ENCODE peak calls at places on chromosomes 2 and 18, in ten cellular contexts. U is body of pancreas, Z is colonic mucosa, O is heart left ventricle, V is dorsolateral prefrontal cortex, H is lower lobe of right lung, I is fibroblast of lung, N is psoas muscle, L is esophagus squamous epithelium, D is adrenal gland. K is an unnamed sample.
A peak's percentile ranks its signal among the peaks of the same experiment; 100 is the strongest.

GRCh38 chr2:45332094-45332493 is 279.0 kb downstream of the SRBD1 start:
- DNase-seq in U (no peak), Z (no peak), N (no peak), L (no peak), V (no peak), H (no peak), I (no peak), O (no peak), D (no peak), K (no peak)

GRCh38 chr2:201472411-201472810 is 20.9 kb downstream of the STRADB start:
- DNase-seq in Z (no peak), U (no peak), D (no peak), I (no peak), L (no peak), N (no peak), V (no peak), O (no peak), H (no peak), K (no peak)

GRCh38 chr2:119252186-119253113 is 28.8 kb downstream of the STEAP3 start:
- DNase-seq in I (peak; percentile 89), Z (no peak), V (no peak), L (no peak), H (no peak), U (no peak), O (no peak), D (no peak), N (no peak), K (no peak)

GRCh38 chr2:170155022-170155722 is 22.8 kb upstream of the MYO3B start:
- DNase-seq in H (no peak), Z (no peak), D (no peak), I (peak; percentile 43), V (no peak), N (no peak), O (no peak), U (no peak), L (no peak), K (no peak)

GRCh38 chr2:40723194-40723593 is 271.3 kb upstream of the SLC8A1 start:
- DNase-seq in I (no peak), V (no peak), Z (no peak), U (no peak), H (no peak), O (no peak), N (no peak), L (no peak), D (no peak), K (no peak)

GRCh38 chr2:66334237-66335054 is 100.5 kb upstream of the MEIS1 start:
- DNase-seq in Z (no peak), U (no peak), N (no peak), I (no peak), L (no peak), D (no peak), O (no peak), H (no peak), V (no peak), K (no peak)

GRCh38 chr2:20652141-20652540 is 1.2 kb upstream of the HS1BP3 start:
- DNase-seq in Z (no peak), L (no peak), N (no peak), H (peak; percentile 30), O (no peak), U (no peak), D (no peak), V (no peak), I (no peak), K (no peak)

GRCh38 chr2:52269696-52270485 is 1238.0 kb upstream of the NRXN1 start:
- DNase-seq in L (no peak), Z (no peak), H (no peak), U (no peak), N (no peak), O (no peak), V (no peak), I (peak; percentile 48), D (no peak), K (no peak)

GRCh38 chr2:98134138-98134537 is 47.2 kb downstream of the VWA3B start:
- DNase-seq in H (peak; percentile 59), N (no peak), L (no peak), U (no peak), Z (no peak), D (no peak), O (no peak), I (no peak), V (no peak), K (peak; percentile 47)

GRCh38 chr2:239002960-239003932 is 155.4 kb downstream of the TWIST2 start:
- DNase-seq in I (peak; percentile 86), V (no peak), O (no peak), H (no peak), N (peak; percentile 32), D (no peak), L (no peak), U (no peak), Z (peak; percentile 35), K (no peak)

GRCh38 chr18:61606068-61606660 is 272.9 kb downstream of the CDH20 start:
- DNase-seq in U (no peak), L (no peak), I (peak; percentile 47), N (peak; percentile 23), V (no peak), D (peak; percentile 29), Z (no peak), H (no peak), O (peak; percentile 58), K (no peak)

GRCh38 chr2:218607436-218608115 is at the start of gene PLCD4:
- DNase-seq in D (peak; percentile 46), Z (peak; percentile 21), H (no peak), L (no peak), V (no peak), O (peak; percentile 38), U (no peak), I (peak; percentile 83), N (peak; percentile 38), K (no peak)

GRCh38 chr2:142857247-142858154 is 20.0 kb upstream of the KYNU start:
- DNase-seq in O (no peak), V (no peak), U (no peak), Z (no peak), D (no peak), L (no peak), H (no peak), N (no peak), I (peak; percentile 55), K (no peak)

GRCh38 chr2:197952540-197953202 is 148.3 kb downstream of the PLCL1 start:
- DNase-seq in V (no peak), D (no peak), U (no peak), Z (no peak), L (no peak), N (no peak), I (no peak), O (no peak), H (no peak), K (no peak)

DNA sequence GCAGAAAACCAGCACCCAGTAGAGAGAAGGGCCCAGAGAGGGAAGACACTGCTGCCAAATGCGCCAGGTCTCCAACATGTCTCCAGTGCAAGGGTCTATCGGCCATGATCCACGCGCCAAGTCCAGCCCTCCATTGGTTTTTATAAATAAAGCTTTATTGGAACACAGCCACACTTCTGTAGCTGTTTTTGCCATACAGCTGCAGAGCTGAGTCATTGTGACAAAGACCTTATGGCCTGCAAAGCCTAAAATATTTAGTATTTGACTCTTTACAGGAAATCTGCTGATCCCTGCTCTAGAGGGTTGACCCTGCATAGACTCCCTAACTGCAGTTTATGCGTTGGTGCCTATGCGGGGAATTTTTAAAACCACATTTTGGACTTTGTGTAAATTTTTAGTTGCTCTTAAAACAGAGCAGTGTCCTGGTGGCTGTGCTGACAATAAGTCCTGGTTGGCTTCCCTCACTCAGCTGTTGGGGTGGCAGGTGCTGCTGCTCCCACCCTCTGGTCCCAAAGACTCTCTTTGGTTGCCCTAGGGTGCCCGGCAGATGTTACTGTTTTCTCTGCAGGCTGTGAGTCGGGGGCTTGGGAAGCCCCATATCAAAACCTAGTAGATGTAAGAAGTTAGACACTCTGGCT is 154.9 kb downstream of the CTIF start:
- DNase-seq in U (no peak), V (no peak), H (no peak), D (no peak), O (no peak), Z (no peak), I (peak; percentile 73), L (no peak), N (no peak), K (no peak)
- H3K27ac ChIP-seq in U (no peak overlapping the region), V (no peak overlapping the region), H (no peak overlapping the region), D (no peak overlapping the region), O (no peak overlapping the region), Z (no peak overlapping the region), I (peak overlapping the region; percentile 22), L (no peak overlapping the region), N (peak overlapping the region; percentile 77), K (no peak overlapping the region)

DNA sequence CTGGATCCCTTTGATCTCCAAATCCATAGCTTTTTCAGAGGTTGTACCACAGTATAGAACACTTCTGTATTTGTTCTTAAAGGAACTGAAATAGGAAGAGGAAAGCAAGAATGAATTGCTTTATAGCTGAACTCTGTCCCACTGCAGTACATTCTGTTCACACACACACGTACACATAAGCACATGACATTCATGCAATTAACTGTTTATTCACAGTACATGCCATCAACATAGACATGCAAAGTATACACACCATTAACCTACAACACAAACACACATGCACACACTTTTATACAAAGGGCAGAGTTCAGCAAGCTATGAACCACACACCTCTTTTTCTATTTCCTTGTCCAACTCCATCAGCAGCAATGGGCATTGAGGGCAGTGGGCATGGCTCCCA is 43.3 kb downstream of the MRPL33 start:
- DNase-seq in L (no peak), D (no peak), V (no peak), O (no peak), U (no peak), Z (no peak), N (no peak), I (no peak), H (no peak), K (no peak)
- H3K4me3 ChIP-seq in L (no peak overlapping the region), D (no peak overlapping the region), V (no peak overlapping the region), O (no peak overlapping the region), U (no peak overlapping the region), Z (no peak overlapping the region), N (no peak overlapping the region), I (no peak overlapping the region), H (no peak overlapping the region), K (no peak overlapping the region)

GRCh38 chr2:64228126-64228678 is 84.0 kb upstream of the PELI1 start:
- DNase-seq in V (peak; percentile 89), Z (peak; percentile 83), D (peak; percentile 78), L (no peak), H (peak; percentile 90), O (peak; percentile 94), I (peak; percentile 61), N (peak; percentile 79), U (peak; percentile 77), K (peak; percentile 87)
- TF ChIP-seq CTCF in V (peak; percentile 11), Z (no peak), D (no peak), L (no peak), H (no peak), O (peak; percentile 13), I (no peak), N (no peak), U (no peak), K (no peak)

DNA sequence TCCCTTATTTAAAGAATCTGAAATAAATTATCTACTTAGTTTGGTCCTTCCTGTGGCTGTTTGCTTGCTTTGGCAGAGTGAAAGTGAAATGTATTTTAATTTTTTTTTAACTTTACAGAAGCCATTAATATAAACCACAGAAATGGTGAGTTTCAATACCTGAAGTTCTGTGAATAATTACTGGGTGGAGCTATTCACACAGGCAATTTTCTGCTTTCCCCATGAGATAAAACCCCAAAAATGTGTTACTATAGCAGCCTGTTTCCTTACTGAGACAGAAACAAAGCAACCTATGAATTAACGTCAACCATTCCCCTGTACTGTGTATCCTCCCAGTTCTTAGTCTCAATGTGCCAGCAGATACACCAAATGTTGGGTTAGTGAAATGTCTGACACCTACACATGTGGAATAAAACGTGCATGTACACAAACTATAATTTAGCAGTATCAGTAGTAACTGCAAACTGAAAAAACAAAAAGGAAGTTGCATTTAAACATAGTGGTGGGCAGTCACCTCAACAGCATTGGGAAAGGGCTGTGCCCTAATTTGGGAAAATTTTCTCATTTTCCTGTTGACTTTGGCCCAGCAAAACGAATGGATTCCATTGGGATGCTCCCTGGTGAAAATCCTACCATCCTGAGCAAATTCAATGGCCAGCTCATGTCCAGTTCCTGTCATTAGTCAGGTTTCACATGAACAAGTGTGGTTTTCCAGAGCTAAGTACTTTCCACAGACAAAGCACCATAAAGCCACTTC is 73.1 kb upstream of the RMDN2 start:
- DNase-seq in I (no peak), D (no peak), Z (no peak), N (no peak), L (no peak), U (no peak), V (no peak), O (no peak), H (no peak), K (no peak)
- H3K27ac ChIP-seq in I (no peak overlapping the region), D (no peak overlapping the region), Z (no peak overlapping the region), N (no peak overlapping the region), L (peak overlapping the region; percentile 23), U (peak overlapping the region; percentile 17), V (no peak overlapping the region), O (peak overlapping the region; percentile 46), H (peak overlapping the region; percentile 50), K (no peak overlapping the region)